ENCODE peak calls at places on chromosome 20, in seven cellular contexts. N, A, J, B, G, C and K are unnamed samples.
A peak's percentile ranks its signal among the peaks of the same experiment; 100 is the strongest.

GRCh38 chr20:57867181-57867803 is 157.5 kb upstream of the PMEPA1 start:
- DNase-seq in A (no peak), B (no peak), C (no peak), J (no peak), N (no peak), G (no peak), K (no peak)

GRCh38 chr20:45088247-45088646 is 12.7 kb downstream of the KCNS1 start:
- DNase-seq in J (no peak), A (no peak), B (no peak), G (no peak), N (peak; percentile 96), C (no peak), K (no peak)

GRCh38 chr20:32484221-32485125 is 100.7 kb downstream of the NOL4L start:
- DNase-seq in A (no peak), N (no peak), J (no peak), C (no peak), B (peak; percentile 40), G (peak; percentile 28), K (no peak)

GRCh38 chr20:54368578-54368977 is 106.8 kb upstream of the DOK5 start:
- DNase-seq in C (no peak), B (no peak), A (no peak), N (no peak), G (no peak), J (no peak), K (no peak)

GRCh38 chr20:60249436-60249835 is 291.2 kb downstream of the CDH26 start:
- DNase-seq in A (peak; percentile 87), C (no peak), G (no peak), N (peak; percentile 98), B (no peak), J (no peak), K (no peak)

GRCh38 chr20:16378712-16379111 is 194.5 kb downstream of the KIF16B start:
- DNase-seq in C (no peak), N (no peak), A (no peak), G (no peak), B (no peak), J (no peak), K (no peak)

GRCh38 chr20:40813213-40813510 is 124.1 kb upstream of the MAFB start:
- DNase-seq in G (no peak), J (no peak), B (no peak), N (no peak), C (no peak), A (no peak), K (no peak)

GRCh38 chr20:41361757-41362747 is 4.6 kb downstream of the EMILIN3 start:
- DNase-seq in J (no peak), C (no peak), N (no peak), G (no peak), A (no peak), B (peak; percentile 65), K (no peak)

GRCh38 chr20:34997171-34997570 is 41.5 kb downstream of the MYH7B start:
- DNase-seq in G (no peak), A (no peak), C (peak; percentile 52), B (no peak), J (no peak), N (peak; percentile 15), K (peak; percentile 30)

GRCh38 chr20:50153500-50154377 is at the start of gene PEDS1:
- DNase-seq in N (peak; percentile 90), A (peak; percentile 95), J (peak; percentile 45), C (peak; percentile 91), G (peak; percentile 99), B (peak; percentile 93), K (peak; percentile 95)
- TF ChIP-seq POLR2A in N (peak; percentile 93), A (peak; percentile 82), J (peak; percentile 94), C (peak; percentile 65), G (peak; percentile 82), B (peak; percentile 83), K (peak; percentile 95)

DNA sequence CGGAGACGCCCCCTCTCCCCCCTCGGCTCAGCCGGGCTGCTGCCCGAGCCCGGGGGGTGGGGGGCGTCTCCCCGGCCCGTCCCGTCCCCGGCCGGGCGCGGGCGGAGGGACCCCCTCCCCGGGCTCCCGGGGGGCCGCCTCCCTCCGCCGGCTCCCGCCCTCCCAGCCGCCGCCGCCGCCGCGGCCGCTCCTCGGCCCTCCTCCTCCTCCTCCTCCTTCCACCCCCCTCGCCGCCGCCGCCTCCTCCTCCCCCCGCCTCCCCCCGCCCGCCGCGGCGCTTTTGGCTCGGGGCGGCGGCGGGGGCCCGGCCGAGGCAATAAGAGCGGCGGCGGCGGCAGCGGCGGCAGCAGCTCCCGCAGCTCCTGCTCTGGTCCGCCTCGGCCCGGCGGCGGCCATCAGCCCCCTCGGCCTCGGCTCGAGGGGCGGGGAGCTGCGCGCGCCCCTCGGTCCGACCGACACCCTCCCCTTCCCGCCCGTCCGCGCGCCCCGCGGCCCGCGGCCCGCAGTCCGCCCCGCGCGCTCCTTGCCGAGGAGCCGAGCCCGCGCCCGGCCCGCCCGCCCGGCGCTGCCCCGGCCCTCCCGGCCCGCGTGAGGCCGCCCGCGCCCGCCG is 38.7 kb downstream of the GNAS start:
- DNase-seq in B (peak; percentile 83), C (peak; percentile 86), A (peak; percentile 56), G (peak; percentile 61), J (no peak), N (peak; percentile 52), K (peak; percentile 84)
- TF ChIP-seq POLR2A in B (peak; percentile 78), C (peak; percentile 72), A (peak; percentile 76), G (peak; percentile 37), J (peak; percentile 89), N (peak; percentile 91), K (no peak)

DNA sequence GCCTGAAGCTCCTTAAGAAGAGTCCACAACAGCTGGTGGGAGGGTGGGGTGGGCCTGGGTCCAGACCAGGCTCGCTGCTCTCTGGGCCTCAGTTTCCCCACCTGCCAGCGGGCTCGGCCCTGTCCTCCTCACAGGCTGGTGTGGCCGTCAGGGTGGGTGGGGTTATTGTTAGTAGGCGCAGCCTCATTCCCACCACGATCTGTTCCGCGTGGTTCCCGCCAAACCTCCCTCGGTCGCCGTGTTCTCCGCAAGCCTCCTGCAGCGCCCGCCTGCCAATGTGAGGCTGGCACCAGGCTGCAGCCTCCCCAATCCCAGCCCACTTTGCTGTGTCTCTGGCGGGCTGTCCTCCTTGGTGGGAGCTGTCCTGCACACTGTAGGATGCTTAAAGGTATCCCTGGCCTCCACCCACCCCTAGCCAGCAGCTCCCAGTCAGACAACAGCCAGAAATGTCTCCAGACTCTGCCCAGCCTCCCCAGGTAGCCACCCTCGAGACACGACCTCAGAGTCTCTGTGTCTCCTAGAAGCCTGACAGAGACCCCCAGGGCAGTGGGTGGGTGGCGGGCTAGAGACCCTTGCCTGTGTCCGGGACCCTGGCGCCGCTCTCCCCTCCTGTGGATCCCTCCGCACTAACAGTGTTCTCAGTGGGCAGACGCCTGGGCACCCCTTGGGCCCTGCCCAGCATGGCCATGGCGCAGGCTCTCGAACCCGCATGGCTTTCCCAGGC is 15.3 kb downstream of the SLC17A9 start:
- DNase-seq in C (no peak), B (no peak), N (no peak), A (no peak), J (no peak), G (no peak), K (no peak)
- TF ChIP-seq POLR2A in C (no peak), B (no peak), N (no peak), A (no peak), J (peak; percentile 19), G (no peak), K (no peak)

GRCh38 chr20:3783068-3783489 is 1.8 kb upstream of the SPEF1 start:
- DNase-seq in J (no peak), C (no peak), A (no peak), G (no peak), B (no peak), N (no peak), K (no peak)
- TF ChIP-seq POLR2A in J (no peak), C (no peak), A (no peak), G (no peak), B (no peak), N (no peak), K (peak; percentile 21)

GRCh38 chr20:38859070-38859690 is 53.7 kb downstream of the PPP1R16B start:
- DNase-seq in C (no peak), N (no peak), B (no peak), J (no peak), A (no peak), G (peak; percentile 42), K (peak; percentile 54)
- TF ChIP-seq POLR2A in C (no peak), N (no peak), B (no peak), J (peak; percentile 31), A (no peak), G (no peak), K (no peak)

DNA sequence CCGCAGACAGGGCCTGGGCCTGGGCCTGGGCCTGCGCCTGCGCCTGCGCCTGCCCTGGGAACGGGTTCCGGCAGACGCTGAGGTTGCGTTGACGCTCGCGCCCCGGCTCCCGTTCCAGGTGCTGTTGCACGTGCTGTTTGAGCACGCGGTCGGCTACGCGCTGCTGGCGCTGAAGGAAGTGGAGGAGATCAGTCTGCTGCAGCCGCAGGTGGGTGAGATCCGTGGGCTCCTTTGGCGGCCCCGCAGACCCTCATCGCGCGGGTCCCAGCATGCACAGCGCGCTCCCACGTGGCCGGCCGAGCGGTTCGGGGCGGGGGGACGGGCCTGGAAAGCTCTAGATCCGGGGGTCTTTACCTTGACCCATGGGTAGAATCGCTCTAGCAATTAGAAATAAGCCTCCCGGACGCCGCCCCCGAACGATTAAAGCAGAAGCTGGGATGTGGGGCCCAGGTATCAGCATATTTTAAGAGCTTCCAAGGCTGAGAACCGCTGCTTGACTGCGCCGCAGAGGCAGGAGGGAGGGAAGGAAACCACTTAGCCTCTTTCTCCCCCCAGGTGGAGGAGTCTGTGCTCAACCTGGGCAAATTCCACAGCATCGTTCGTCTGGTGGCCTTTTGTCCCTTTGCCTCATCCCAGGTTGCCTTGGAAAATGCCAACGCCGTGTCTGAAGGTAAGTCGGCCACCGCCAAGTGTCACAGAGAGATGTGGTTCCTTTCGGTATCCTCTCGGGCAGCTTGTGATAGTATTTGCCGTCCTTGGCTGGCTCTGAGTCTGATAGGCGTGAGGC is 485 bp downstream of the NOP56 start:
- DNase-seq in G (peak; percentile 46), N (no peak), J (no peak), B (no peak), A (no peak), C (no peak), K (peak; percentile 52)
- TF ChIP-seq POLR2A in G (no peak), N (no peak), J (peak; percentile 61), B (no peak), A (no peak), C (peak; percentile 1), K (peak; percentile 69)